ENCODE peak calls at places on chromosomes 16 and 17, in six cellular contexts. I is cardiac muscle cell, V is PC-3, W is GM12878, X is left ventricle myocardium inferior, F is A549. S is an unnamed sample. For H3K4me1, the result is how much of the 10 kb centered on the place peaks cover.

GRCh38 chr17:54903375-54903774 is 2.7 kb downstream of the TOM1L1 start:
- DNase-seq in V (no peak), F (peak), W (no peak), X (peak), I (no peak), S (no peak)

GRCh38 chr16:75458029-75458428 is 6.5 kb downstream of the TMEM170A start:
- DNase-seq in V (no peak), W (no peak), X (no peak), I (no peak), F (no peak), S (no peak)

GRCh38 chr17:41870627-41871026 is 5.4 kb upstream of the KLHL11 start:
- DNase-seq in X (no peak), V (no peak), F (peak), W (no peak), I (no peak), S (no peak)

GRCh38 chr16:79980650-79981521 is 380.3 kb upstream of the MAF start:
- DNase-seq in V (no peak), F (no peak), I (no peak), X (no peak), W (no peak), S (no peak)

GRCh38 chr17:10751569-10751968 is 21.7 kb upstream of the TMEM220 start:
- DNase-seq in W (no peak), V (no peak), I (no peak), F (no peak), X (no peak), S (no peak)

GRCh38 chr16:81318711-81319110 is 3.9 kb downstream of the GAN start:
- DNase-seq in X (no peak), W (no peak), F (no peak), V (no peak), I (no peak), S (no peak)

GRCh38 chr16:65225488-65225887 is 103.6 kb upstream of the CDH11 start:
- DNase-seq in V (no peak), F (no peak), W (no peak), I (no peak), X (no peak), S (no peak)

GRCh38 chr16:50445603-50446250 is 76.9 kb upstream of the BRD7 start:
- DNase-seq in V (no peak), I (no peak), F (no peak), W (no peak), X (no peak), S (no peak)

GRCh38 chr16:58198739-58199411 is 969 bp upstream of the CSNK2A2 start:
- DNase-seq in W (no peak), F (no peak), X (no peak), V (no peak), I (no peak), S (no peak)

GRCh38 chr17:69117855-69118758 is 23.6 kb downstream of the ABCA6 start:
- DNase-seq in W (peak), F (no peak), I (peak), X (no peak), V (no peak), S (no peak)

GRCh38 chr17:18955009-18955408 is 3.0 kb downstream of the SLC5A10 start:
- DNase-seq in F (no peak), I (no peak), X (no peak), W (no peak), V (no peak), S (no peak)

GRCh38 chr16:75591001-75591852 is 25.0 kb downstream of the GABARAPL2 start:
- DNase-seq in F (no peak), W (no peak), I (peak), X (peak), V (no peak), S (no peak)

GRCh38 chr16:85238233-85238647 is 126.0 kb upstream of the CIBAR2 start:
- DNase-seq in F (no peak), W (no peak), V (no peak), X (peak), I (peak), S (no peak)

GRCh38 chr17:48439473-48439872 is 9.5 kb upstream of the SKAP1 start:
- DNase-seq in V (no peak), F (no peak), X (no peak), W (no peak), I (no peak), S (no peak)

GRCh38 chr17:73757324-73757942 is 113.2 kb upstream of the SDK2 start:
- DNase-seq in X (no peak), I (no peak), V (no peak), F (no peak), W (no peak), S (no peak)

GRCh38 chr16:51734220-51734619 is 583.1 kb upstream of the SALL1 start:
- DNase-seq in I (no peak), X (no peak), V (no peak), F (no peak), W (no peak), S (no peak)

GRCh38 chr17:27326585-27326984 is 32.7 kb downstream of the WSB1 start:
- DNase-seq in V (no peak), X (no peak), W (no peak), I (no peak), F (no peak), S (no peak)

GRCh38 chr17:58703137-58703846 is 10.9 kb downstream of the RAD51C start:
- DNase-seq in W (no peak), X (no peak), V (peak), F (no peak), I (no peak), S (no peak)

GRCh38 chr16:27642753-27643152 is 92.8 kb downstream of the KATNIP start:
- DNase-seq in I (no peak), X (no peak), F (peak), W (no peak), V (peak), S (no peak)
- TF ChIP-seq CTCF in I (peak), X (peak), F (no peak), W (no peak), V (peak), S (peak)

DNA sequence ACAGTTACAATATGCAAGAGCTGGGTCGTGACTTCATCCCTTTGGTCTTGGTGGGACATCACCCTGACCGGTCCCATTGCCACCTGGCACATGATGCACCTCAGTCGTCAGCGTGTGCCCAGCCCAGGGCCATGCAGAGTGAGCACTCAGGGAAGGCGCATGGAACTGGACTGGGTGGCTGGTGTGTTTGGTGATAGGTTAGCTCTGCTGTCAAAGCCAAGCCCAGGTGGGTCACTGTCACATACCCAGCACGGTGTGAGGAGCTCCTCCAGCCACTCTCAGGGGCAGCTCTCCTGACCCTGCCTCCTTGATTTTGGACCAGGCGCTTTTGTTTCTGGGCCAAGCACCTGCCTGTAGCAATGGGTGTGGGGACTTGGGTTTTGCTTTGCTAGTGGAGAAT is 180.9 kb downstream of the RAB11FIP4 start:
- DNase-seq in V (no peak), I (no peak), F (no peak), X (no peak), W (no peak), S (no peak)
- H3K4me3 ChIP-seq in V (no peak), I (no peak), F (no peak), X (no peak), W (no peak), S (no peak)

GRCh38 chr17:17896746-17897145 is 60.0 kb upstream of the SREBF1 start:
- DNase-seq in V (no peak), F (no peak), I (no peak), X (no peak), W (no peak), S (no peak)
- H3K4me1 ChIP-seq in V (under half), F (under half), I (under half), X (half or more), W (under half), S (under half)

DNA sequence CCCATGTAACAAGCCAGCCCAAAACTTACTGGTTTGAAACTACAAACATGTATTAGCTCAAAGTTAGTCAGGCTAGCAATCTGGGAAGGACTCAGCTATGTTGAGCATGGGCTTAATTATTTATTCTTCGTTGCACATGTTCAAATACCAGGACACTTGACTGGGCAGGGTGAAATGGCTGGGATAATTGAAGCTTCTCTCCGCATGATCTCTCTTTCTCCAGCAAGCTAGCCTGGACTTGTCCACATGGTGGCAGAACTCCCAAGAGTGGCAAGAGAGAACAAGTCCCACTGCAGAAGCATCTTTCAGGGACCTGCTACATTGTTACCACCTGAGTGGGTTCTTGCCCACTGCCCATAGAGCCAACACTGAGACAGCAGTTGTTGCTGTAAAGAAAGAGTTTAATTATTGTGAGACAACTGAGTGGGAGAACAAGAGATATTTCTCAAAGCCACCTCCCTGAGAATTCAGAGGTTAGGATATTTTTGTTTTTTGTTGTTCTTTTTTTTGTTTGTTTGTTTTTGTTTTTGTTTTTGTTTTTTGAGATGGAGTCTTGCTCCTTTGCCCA is 16.8 kb upstream of the ATF7IP2 start:
- DNase-seq in X (no peak), W (no peak), V (no peak), F (peak), I (no peak), S (no peak)
- TF ChIP-seq CTCF in X (peak), W (no peak), V (peak), F (no peak), I (no peak), S (no peak)

GRCh38 chr17:77319211-77320031 is 178.7 kb downstream of the SEC14L1 start:
- DNase-seq in I (no peak), W (no peak), X (peak), V (peak), F (peak), S (peak)

GRCh38 chr17:77318491-77319210 is 177.9 kb downstream of the SEC14L1 start:
- DNase-seq in I (no peak), X (no peak), V (no peak), F (peak), W (no peak), S (peak)

GRCh38 chr17:77322284-77322533 is 181.4 kb downstream of the SEC14L1 start:
- DNase-seq in I (no peak), X (no peak), W (no peak), F (no peak), V (no peak), S (no peak)

GRCh38 chr17:77320046-77320445 is 179.3 kb downstream of the SEC14L1 start:
- DNase-seq in V (no peak), F (no peak), X (no peak), W (no peak), I (no peak), S (peak)

DNA sequence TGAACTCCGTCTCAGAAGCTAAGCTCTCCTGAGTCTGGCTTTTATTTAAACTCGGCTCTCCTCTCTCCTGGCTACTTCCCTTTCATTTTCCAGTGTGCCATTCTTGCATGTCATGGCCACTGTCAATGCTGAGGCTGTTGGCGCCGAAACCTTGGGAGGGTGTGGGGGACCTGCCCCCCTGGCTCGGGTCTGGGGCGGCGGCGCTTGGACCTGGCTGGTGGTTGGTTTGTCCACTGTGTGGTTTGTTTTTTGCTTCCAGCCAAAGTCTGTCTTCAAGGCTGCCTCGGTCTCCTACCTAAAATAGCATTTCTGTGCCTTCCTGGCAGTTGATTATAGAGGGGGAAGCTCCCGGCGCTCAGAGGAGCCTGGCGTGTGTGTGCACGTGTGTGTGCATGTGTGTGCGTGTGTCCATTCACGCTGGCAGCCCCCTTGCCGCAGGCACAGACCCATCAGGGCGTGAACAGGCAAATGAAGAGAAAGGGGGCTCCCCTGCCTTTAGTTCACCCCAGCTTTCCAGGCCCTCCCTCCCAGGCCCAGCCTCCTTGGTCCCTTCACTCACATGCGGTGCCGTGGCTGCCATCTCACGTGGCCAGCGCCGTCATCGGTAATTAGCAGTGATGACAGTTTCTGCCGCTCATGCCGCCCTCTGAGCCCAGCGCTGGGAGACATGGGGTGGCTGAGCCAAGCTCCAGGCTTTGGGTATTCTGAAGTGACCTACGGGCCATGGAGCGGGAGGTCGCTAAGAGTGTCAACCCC is 179.9 kb downstream of the SEC14L1 start:
- DNase-seq in I (no peak), V (no peak), X (no peak), W (peak), F (peak), S (peak)
- H3K4me3 ChIP-seq in I (no peak), V (no peak), X (peak), W (peak), F (peak), S (peak)

GRCh38 chr17:81487487-81488275 is 24.9 kb downstream of the ACTG1 start:
- DNase-seq in V (peak), W (no peak), F (peak), I (peak), X (peak), S (peak)

GRCh38 chr17:81489986-81490598 is 22.5 kb downstream of the ACTG1 start:
- DNase-seq in F (no peak), I (no peak), W (no peak), V (no peak), X (no peak), S (peak)

GRCh38 chr17:81489012-81489968 is 23.3 kb downstream of the ACTG1 start:
- DNase-seq in W (no peak), X (no peak), V (no peak), F (no peak), I (no peak), S (peak)

GRCh38 chr17:81487089-81487486 is 25.5 kb downstream of the ACTG1 start:
- DNase-seq in I (no peak), X (no peak), V (no peak), F (no peak), W (no peak), S (no peak)

DNA sequence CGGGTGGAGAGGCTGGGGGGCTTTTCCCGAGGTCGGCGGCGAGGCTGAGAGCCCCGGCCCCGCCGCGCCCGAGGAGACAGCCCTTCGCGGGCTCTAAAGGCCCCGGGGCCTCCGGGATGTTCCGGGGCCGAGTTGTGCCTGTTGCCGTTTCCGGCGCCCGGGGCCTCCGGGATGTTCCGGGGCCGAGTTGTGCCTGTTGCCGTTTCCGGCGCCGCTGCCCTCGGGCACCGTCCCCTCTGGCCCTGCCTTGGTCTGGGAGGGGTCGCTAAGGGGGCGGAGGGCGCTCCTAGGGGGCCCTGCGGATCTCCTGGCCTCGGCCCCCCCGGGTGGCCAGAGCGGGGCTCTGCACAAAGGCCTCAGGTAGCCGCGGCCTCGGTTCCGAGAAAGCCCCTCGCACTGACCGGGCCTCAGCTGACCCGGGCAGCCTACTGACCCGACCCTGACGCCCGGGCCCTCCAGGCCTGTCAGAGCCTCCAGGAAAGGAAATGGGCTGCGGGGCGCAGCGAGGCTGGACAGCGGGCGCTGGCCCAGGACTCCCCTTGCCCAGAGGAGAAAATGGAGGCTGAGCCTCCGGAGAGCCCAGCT is 24.2 kb downstream of the ACTG1 start:
- DNase-seq in V (no peak), X (no peak), I (no peak), W (no peak), F (no peak), S (peak)
- H3K4me1 ChIP-seq in V (under half), X (under half), I (under half), W (under half), F (under half), S (under half)